ENCODE peak calls at places on chromosomes 4 and X, in five cellular contexts. One of them, this sample, is unnamed.

GRCh38 chr4:107966903-107967302 is 22.8 kb upstream of the HADH start:
- DNase-seq in neural progenitor cell: peak
- DNase-seq in MM.1S: no peak
- DNase-seq in GM23248: no peak
- DNase-seq in fibroblast of lung: no peak
- DNase-seq in this sample: no peak

GRCh38 chrX:53445977-53446376 is 11.8 kb upstream of the HSD17B10 start:
- DNase-seq in neural progenitor cell: peak
- DNase-seq in fibroblast of lung: peak
- DNase-seq in MM.1S: peak
- DNase-seq in GM23248: peak
- DNase-seq in this sample: peak

GRCh38 chr4:43251760-43252317 is 359.3 kb downstream of the GRXCR1 start:
- DNase-seq in fibroblast of lung: peak
- DNase-seq in MM.1S: no peak
- DNase-seq in GM23248: peak
- DNase-seq in neural progenitor cell: no peak
- DNase-seq in this sample: no peak

GRCh38 chr4:141711211-141711610 is 74.8 kb downstream of the IL15 start:
- DNase-seq in neural progenitor cell: peak
- DNase-seq in GM23248: peak
- DNase-seq in fibroblast of lung: peak
- DNase-seq in MM.1S: no peak
- DNase-seq in this sample: peak

GRCh38 chrX:102669526-102669925 is 18.2 kb downstream of the GPRASP1 start:
- DNase-seq in MM.1S: no peak
- DNase-seq in GM23248: no peak
- DNase-seq in fibroblast of lung: peak
- DNase-seq in neural progenitor cell: no peak
- DNase-seq in this sample: no peak

GRCh38 chrX:153302796-153303195 is 18.8 kb downstream of the PNMA6F start:
- DNase-seq in neural progenitor cell: no peak
- DNase-seq in MM.1S: no peak
- DNase-seq in fibroblast of lung: no peak
- DNase-seq in GM23248: no peak
- DNase-seq in this sample: no peak

GRCh38 chr4:148834804-148835598 is 392.8 kb upstream of the NR3C2 start:
- DNase-seq in neural progenitor cell: no peak
- DNase-seq in fibroblast of lung: peak
- DNase-seq in GM23248: peak
- DNase-seq in MM.1S: peak
- DNase-seq in this sample: peak

GRCh38 chr4:6461301-6462165 is 10.9 kb downstream of the PPP2R2C start:
- DNase-seq in MM.1S: no peak
- DNase-seq in neural progenitor cell: no peak
- DNase-seq in GM23248: no peak
- DNase-seq in fibroblast of lung: no peak
- DNase-seq in this sample: no peak

GRCh38 chr4:105520819-105521790 is 31.3 kb upstream of the ARHGEF38 start:
- DNase-seq in MM.1S: peak
- DNase-seq in neural progenitor cell: peak
- DNase-seq in GM23248: peak
- DNase-seq in fibroblast of lung: peak
- DNase-seq in this sample: peak

GRCh38 chr4:8083086-8083825 is 75.4 kb downstream of the ABLIM2 start:
- DNase-seq in MM.1S: no peak
- DNase-seq in neural progenitor cell: no peak
- DNase-seq in fibroblast of lung: no peak
- DNase-seq in GM23248: no peak
- DNase-seq in this sample: no peak

GRCh38 chrX:40402771-40403533 is 177.8 kb upstream of the ATP6AP2 start:
- DNase-seq in fibroblast of lung: peak
- DNase-seq in MM.1S: no peak
- DNase-seq in neural progenitor cell: no peak
- DNase-seq in GM23248: peak
- DNase-seq in this sample: peak

GRCh38 chr4:124445071-124445470 is 267.5 kb downstream of the ANKRD50 start:
- DNase-seq in neural progenitor cell: no peak
- DNase-seq in GM23248: no peak
- DNase-seq in MM.1S: no peak
- DNase-seq in fibroblast of lung: no peak
- DNase-seq in this sample: no peak

GRCh38 chr4:147596976-147597375 is 20.2 kb upstream of the TMEM184C start:
- DNase-seq in neural progenitor cell: no peak
- DNase-seq in GM23248: peak
- DNase-seq in MM.1S: no peak
- DNase-seq in fibroblast of lung: peak
- DNase-seq in this sample: peak

GRCh38 chr4:147596377-147596776 is 20.8 kb upstream of the TMEM184C start:
- DNase-seq in GM23248: peak
- DNase-seq in neural progenitor cell: no peak
- DNase-seq in MM.1S: no peak
- DNase-seq in fibroblast of lung: no peak
- DNase-seq in this sample: peak

GRCh38 chr4:147591048-147591577 is 26.1 kb upstream of the TMEM184C start:
- DNase-seq in fibroblast of lung: no peak
- DNase-seq in neural progenitor cell: no peak
- DNase-seq in MM.1S: no peak
- DNase-seq in GM23248: no peak
- DNase-seq in this sample: no peak

GRCh38 chr4:147597561-147597960 is 19.6 kb upstream of the TMEM184C start:
- DNase-seq in fibroblast of lung: no peak
- DNase-seq in neural progenitor cell: no peak
- DNase-seq in GM23248: no peak
- DNase-seq in MM.1S: no peak
- DNase-seq in this sample: no peak

GRCh38 chr4:147594107-147594506 is 23.1 kb upstream of the TMEM184C start:
- DNase-seq in MM.1S: no peak
- DNase-seq in GM23248: no peak
- DNase-seq in neural progenitor cell: no peak
- DNase-seq in fibroblast of lung: no peak
- DNase-seq in this sample: no peak
- H2AFZ ChIP-seq in MM.1S: no peak
- H2AFZ ChIP-seq in GM23248: no peak
- H2AFZ ChIP-seq in neural progenitor cell: no peak
- H2AFZ ChIP-seq in fibroblast of lung: no peak
- H2AFZ ChIP-seq in this sample: no peak

DNA sequence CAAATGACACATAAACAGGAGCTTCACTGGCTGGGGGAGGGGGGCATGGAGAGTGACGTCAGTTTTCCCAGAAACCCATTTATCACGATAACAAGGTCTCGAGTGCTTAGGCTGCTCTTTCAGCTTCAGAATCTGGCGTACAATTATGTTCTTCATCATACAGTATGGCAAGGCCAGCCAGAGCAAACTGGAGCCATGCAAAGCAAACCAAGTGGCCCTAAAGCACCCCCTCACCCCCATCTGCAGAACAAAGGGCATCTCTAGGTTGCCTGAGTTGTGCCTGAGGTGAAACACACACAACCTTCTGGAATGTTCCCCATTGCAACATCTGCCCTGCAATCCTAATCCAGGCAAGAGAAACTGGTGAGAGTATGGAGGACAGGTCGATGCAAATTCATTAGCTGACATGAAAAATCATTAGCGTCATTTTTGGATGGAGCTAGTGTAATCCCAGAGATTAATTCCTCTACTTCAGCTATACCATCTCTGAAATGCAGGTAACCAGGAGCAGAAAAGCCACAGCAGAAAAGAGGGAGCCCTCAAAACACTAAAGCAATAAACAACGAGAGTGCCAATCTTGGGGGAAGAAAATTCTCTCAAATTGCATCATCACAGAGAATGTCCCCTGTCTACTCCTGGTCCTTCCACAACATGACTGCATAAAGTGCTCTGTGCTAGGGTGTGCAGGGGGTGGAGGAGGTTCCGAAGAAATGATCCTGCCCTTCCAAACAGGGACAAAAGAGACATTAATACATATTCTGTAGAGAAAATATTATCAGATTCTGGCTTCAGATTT is 1.8 kb downstream of the SEPTIN6 start:
- DNase-seq in MM.1S: peak
- DNase-seq in GM23248: peak
- DNase-seq in neural progenitor cell: no peak
- DNase-seq in fibroblast of lung: peak
- DNase-seq in this sample: peak
- H3K4me3 ChIP-seq in MM.1S: peak
- H3K4me3 ChIP-seq in GM23248: peak
- H3K4me3 ChIP-seq in neural progenitor cell: peak
- H3K4me3 ChIP-seq in fibroblast of lung: no peak
- H3K4me3 ChIP-seq in this sample: no peak

DNA sequence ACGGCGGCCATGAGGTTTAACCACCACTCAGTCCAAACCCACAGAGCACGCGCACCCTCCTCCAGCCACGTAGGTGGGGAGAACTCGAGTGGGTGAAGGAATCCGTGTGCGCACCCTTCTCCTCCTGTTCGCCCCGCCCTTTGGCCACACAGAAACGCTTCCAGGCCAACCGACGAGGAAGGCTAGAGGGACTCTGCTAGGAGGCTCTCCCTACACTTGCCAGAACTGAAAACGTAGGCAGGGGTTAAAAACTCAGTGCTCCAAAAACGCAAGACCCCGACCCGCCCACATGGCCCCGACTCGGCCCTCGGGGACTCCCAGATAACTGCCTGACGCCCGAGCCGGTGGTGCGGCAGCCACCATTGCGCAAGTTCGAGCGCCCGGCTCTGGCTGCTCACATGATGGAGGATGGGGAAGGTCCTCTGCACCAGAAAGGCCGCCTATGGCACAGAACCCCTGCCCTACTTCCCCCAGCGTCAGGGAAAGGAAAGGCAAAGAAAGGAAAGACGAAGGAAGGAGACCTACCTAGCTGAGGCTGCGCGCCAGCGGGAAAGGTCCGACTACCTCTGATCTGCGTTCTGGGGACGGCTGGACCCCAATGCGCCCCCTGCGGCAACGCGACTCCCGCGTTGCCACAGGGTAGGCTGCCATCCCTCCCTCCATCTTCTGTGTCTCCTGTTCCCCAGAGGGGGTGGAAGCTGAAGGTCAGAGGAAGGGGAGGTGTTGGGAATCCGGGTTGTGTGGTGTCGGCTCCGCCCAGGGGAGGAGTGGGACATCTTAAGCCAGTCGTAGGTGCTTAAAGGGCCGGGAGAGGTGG is 201.9 kb upstream of the AGTR2 start:
- DNase-seq in fibroblast of lung: peak
- DNase-seq in neural progenitor cell: peak
- DNase-seq in GM23248: peak
- DNase-seq in MM.1S: peak
- DNase-seq in this sample: peak
- H2AFZ ChIP-seq in fibroblast of lung: no peak
- H2AFZ ChIP-seq in neural progenitor cell: peak
- H2AFZ ChIP-seq in GM23248: peak
- H2AFZ ChIP-seq in MM.1S: peak
- H2AFZ ChIP-seq in this sample: peak

GRCh38 chr4:165928601-165929000 is 55.6 kb downstream of the TLL1 start:
- DNase-seq in fibroblast of lung: no peak
- DNase-seq in MM.1S: no peak
- DNase-seq in neural progenitor cell: no peak
- DNase-seq in GM23248: no peak
- DNase-seq in this sample: peak

GRCh38 chr4:165927815-165928214 is 54.8 kb downstream of the TLL1 start:
- DNase-seq in MM.1S: no peak
- DNase-seq in neural progenitor cell: no peak
- DNase-seq in GM23248: no peak
- DNase-seq in fibroblast of lung: no peak
- DNase-seq in this sample: no peak

GRCh38 chr4:165929662-165930061 is 56.6 kb downstream of the TLL1 start:
- DNase-seq in MM.1S: no peak
- DNase-seq in neural progenitor cell: no peak
- DNase-seq in GM23248: no peak
- DNase-seq in fibroblast of lung: no peak
- DNase-seq in this sample: no peak

GRCh38 chr4:165926307-165926706 is 53.3 kb downstream of the TLL1 start:
- DNase-seq in fibroblast of lung: no peak
- DNase-seq in neural progenitor cell: no peak
- DNase-seq in MM.1S: no peak
- DNase-seq in GM23248: no peak
- DNase-seq in this sample: no peak

GRCh38 chr4:165927366-165927765 is 54.3 kb downstream of the TLL1 start:
- DNase-seq in fibroblast of lung: no peak
- DNase-seq in MM.1S: no peak
- DNase-seq in neural progenitor cell: no peak
- DNase-seq in GM23248: no peak
- DNase-seq in this sample: no peak
- H3K4me3 ChIP-seq in fibroblast of lung: no peak
- H3K4me3 ChIP-seq in MM.1S: no peak
- H3K4me3 ChIP-seq in neural progenitor cell: no peak
- H3K4me3 ChIP-seq in GM23248: no peak
- H3K4me3 ChIP-seq in this sample: no peak

DNA sequence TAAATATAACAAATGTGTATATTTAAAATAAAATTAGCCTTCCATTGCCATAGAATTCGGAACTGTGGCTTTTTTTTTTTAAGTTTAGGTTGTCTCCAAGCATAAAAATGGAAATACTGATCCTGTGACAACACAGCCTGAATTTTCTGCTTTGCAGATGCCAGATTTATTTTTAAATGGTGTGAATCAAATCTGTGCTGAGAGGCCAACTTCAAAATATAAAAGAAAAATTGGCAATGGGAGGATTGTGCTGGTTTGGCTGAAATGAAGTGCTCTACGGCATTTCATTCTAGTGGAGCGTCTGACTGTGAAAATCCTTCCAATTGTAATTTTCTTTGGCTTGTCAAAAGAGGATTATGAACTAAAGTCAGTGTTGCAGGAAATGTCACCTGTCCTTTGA is 580.3 kb upstream of the ZFP42 start:
- DNase-seq in MM.1S: no peak
- DNase-seq in fibroblast of lung: no peak
- DNase-seq in neural progenitor cell: no peak
- DNase-seq in GM23248: no peak
- DNase-seq in this sample: no peak
- H2AFZ ChIP-seq in MM.1S: no peak
- H2AFZ ChIP-seq in fibroblast of lung: no peak
- H2AFZ ChIP-seq in neural progenitor cell: no peak
- H2AFZ ChIP-seq in GM23248: no peak
- H2AFZ ChIP-seq in this sample: no peak

GRCh38 chrX:67544281-67544680 is 460 bp downstream of the AR start:
- DNase-seq in GM23248: peak
- DNase-seq in MM.1S: peak
- DNase-seq in neural progenitor cell: peak
- DNase-seq in fibroblast of lung: peak
- DNase-seq in this sample: no peak
- H3K4me3 ChIP-seq in GM23248: peak
- H3K4me3 ChIP-seq in MM.1S: peak
- H3K4me3 ChIP-seq in neural progenitor cell: peak
- H3K4me3 ChIP-seq in fibroblast of lung: peak
- H3K4me3 ChIP-seq in this sample: no peak

GRCh38 chr4:86565641-86566040 is 28.5 kb upstream of the PTPN13 start:
- DNase-seq in GM23248: no peak
- DNase-seq in fibroblast of lung: no peak
- DNase-seq in neural progenitor cell: no peak
- DNase-seq in MM.1S: no peak
- DNase-seq in this sample: no peak
- H2AFZ ChIP-seq in GM23248: no peak
- H2AFZ ChIP-seq in fibroblast of lung: no peak
- H2AFZ ChIP-seq in neural progenitor cell: no peak
- H2AFZ ChIP-seq in MM.1S: no peak
- H2AFZ ChIP-seq in this sample: no peak

This sample was measured in mammary epithelial cell.